ENCODE peak calls at places on chromosomes 6 and 20, in ten cellular contexts. One of them, this sample, is unnamed.

GRCh38 chr6:6724319-6725119 is 136.0 kb downstream of the LY86 start:
- DNase-seq in psoas muscle: peak
- DNase-seq in AG10803: peak
- DNase-seq in A549: peak
- DNase-seq in AG09309: no peak
- DNase-seq in Calu3: peak
- DNase-seq in upper lobe of right lung: peak
- DNase-seq in esophagus squamous epithelium: no peak
- DNase-seq in neural crest cell: peak
- DNase-seq in lower lobe of right lung: peak
- DNase-seq in this sample: peak

GRCh38 chr6:26493258-26493657 is 6.8 kb upstream of the BTN1A1 start:
- DNase-seq in psoas muscle: no peak
- DNase-seq in AG10803: peak
- DNase-seq in A549: peak
- DNase-seq in AG09309: peak
- DNase-seq in Calu3: no peak
- DNase-seq in upper lobe of right lung: no peak
- DNase-seq in esophagus squamous epithelium: no peak
- DNase-seq in neural crest cell: no peak
- DNase-seq in lower lobe of right lung: no peak
- DNase-seq in this sample: no peak

GRCh38 chr6:135231469-135231844 is 50.3 kb downstream of the MYB start:
- DNase-seq in psoas muscle: no peak
- DNase-seq in AG10803: peak
- DNase-seq in A549: no peak
- DNase-seq in AG09309: no peak
- DNase-seq in Calu3: no peak
- DNase-seq in upper lobe of right lung: no peak
- DNase-seq in esophagus squamous epithelium: no peak
- DNase-seq in neural crest cell: no peak
- DNase-seq in lower lobe of right lung: no peak
- DNase-seq in this sample: no peak

GRCh38 chr20:4076671-4077070 is 61.3 kb upstream of the RNF24 start:
- DNase-seq in psoas muscle: no peak
- DNase-seq in AG10803: peak
- DNase-seq in A549: no peak
- DNase-seq in AG09309: peak
- DNase-seq in Calu3: peak
- DNase-seq in upper lobe of right lung: no peak
- DNase-seq in esophagus squamous epithelium: no peak
- DNase-seq in neural crest cell: no peak
- DNase-seq in lower lobe of right lung: no peak
- DNase-seq in this sample: no peak

GRCh38 chr6:169453221-169453620 is 199.6 kb upstream of the THBS2 start:
- DNase-seq in psoas muscle: no peak
- DNase-seq in AG10803: peak
- DNase-seq in A549: no peak
- DNase-seq in AG09309: no peak
- DNase-seq in Calu3: no peak
- DNase-seq in upper lobe of right lung: no peak
- DNase-seq in esophagus squamous epithelium: no peak
- DNase-seq in neural crest cell: no peak
- DNase-seq in lower lobe of right lung: no peak
- DNase-seq in this sample: no peak

GRCh38 chr20:32564921-32565734 is 20.0 kb downstream of the NOL4L start:
- DNase-seq in psoas muscle: peak
- DNase-seq in AG10803: no peak
- DNase-seq in A549: no peak
- DNase-seq in AG09309: no peak
- DNase-seq in Calu3: no peak
- DNase-seq in upper lobe of right lung: peak
- DNase-seq in esophagus squamous epithelium: no peak
- DNase-seq in neural crest cell: no peak
- DNase-seq in lower lobe of right lung: peak
- DNase-seq in this sample: no peak

GRCh38 chr20:52895662-52896061 is 76.5 kb upstream of the TSHZ2 start:
- DNase-seq in psoas muscle: no peak
- DNase-seq in AG10803: no peak
- DNase-seq in A549: no peak
- DNase-seq in AG09309: no peak
- DNase-seq in Calu3: no peak
- DNase-seq in upper lobe of right lung: no peak
- DNase-seq in esophagus squamous epithelium: no peak
- DNase-seq in neural crest cell: no peak
- DNase-seq in lower lobe of right lung: no peak
- DNase-seq in this sample: no peak

GRCh38 chr6:22239261-22239660 is 57.6 kb downstream of the PRL start:
- DNase-seq in psoas muscle: no peak
- DNase-seq in AG10803: no peak
- DNase-seq in A549: no peak
- DNase-seq in AG09309: no peak
- DNase-seq in Calu3: no peak
- DNase-seq in upper lobe of right lung: no peak
- DNase-seq in esophagus squamous epithelium: no peak
- DNase-seq in neural crest cell: no peak
- DNase-seq in lower lobe of right lung: no peak
- DNase-seq in this sample: no peak

GRCh38 chr20:61429458-61430227 is 177.6 kb downstream of the CDH4 start:
- DNase-seq in psoas muscle: no peak
- DNase-seq in AG10803: no peak
- DNase-seq in A549: no peak
- DNase-seq in AG09309: no peak
- DNase-seq in Calu3: no peak
- DNase-seq in upper lobe of right lung: no peak
- DNase-seq in esophagus squamous epithelium: no peak
- DNase-seq in neural crest cell: no peak
- DNase-seq in lower lobe of right lung: no peak
- DNase-seq in this sample: no peak

GRCh38 chr20:61424011-61424627 is 172.1 kb downstream of the CDH4 start:
- DNase-seq in psoas muscle: no peak
- DNase-seq in AG10803: no peak
- DNase-seq in A549: no peak
- DNase-seq in AG09309: no peak
- DNase-seq in Calu3: no peak
- DNase-seq in upper lobe of right lung: no peak
- DNase-seq in esophagus squamous epithelium: no peak
- DNase-seq in neural crest cell: no peak
- DNase-seq in lower lobe of right lung: no peak
- DNase-seq in this sample: no peak

GRCh38 chr20:61422636-61423425 is 170.8 kb downstream of the CDH4 start:
- DNase-seq in psoas muscle: no peak
- DNase-seq in AG10803: no peak
- DNase-seq in A549: no peak
- DNase-seq in AG09309: no peak
- DNase-seq in Calu3: no peak
- DNase-seq in upper lobe of right lung: no peak
- DNase-seq in esophagus squamous epithelium: no peak
- DNase-seq in neural crest cell: no peak
- DNase-seq in lower lobe of right lung: no peak
- DNase-seq in this sample: no peak

GRCh38 chr20:61424628-61425420 is 172.8 kb downstream of the CDH4 start:
- DNase-seq in psoas muscle: no peak
- DNase-seq in AG10803: no peak
- DNase-seq in A549: no peak
- DNase-seq in AG09309: no peak
- DNase-seq in Calu3: no peak
- DNase-seq in upper lobe of right lung: no peak
- DNase-seq in esophagus squamous epithelium: no peak
- DNase-seq in neural crest cell: no peak
- DNase-seq in lower lobe of right lung: no peak
- DNase-seq in this sample: no peak

GRCh38 chr20:61426361-61426760 is 174.3 kb downstream of the CDH4 start:
- DNase-seq in psoas muscle: no peak
- DNase-seq in AG10803: no peak
- DNase-seq in A549: no peak
- DNase-seq in AG09309: no peak
- DNase-seq in Calu3: no peak
- DNase-seq in upper lobe of right lung: no peak
- DNase-seq in esophagus squamous epithelium: no peak
- DNase-seq in neural crest cell: no peak
- DNase-seq in lower lobe of right lung: no peak
- DNase-seq in this sample: no peak
- TF ChIP-seq CTCF in psoas muscle: no peak
- TF ChIP-seq CTCF in AG10803: no peak
- TF ChIP-seq CTCF in A549: no peak
- TF ChIP-seq CTCF in AG09309: no peak
- TF ChIP-seq CTCF in Calu3: no peak
- TF ChIP-seq CTCF in upper lobe of right lung: no peak
- TF ChIP-seq CTCF in esophagus squamous epithelium: no peak
- TF ChIP-seq CTCF in neural crest cell: no peak
- TF ChIP-seq CTCF in lower lobe of right lung: no peak
- TF ChIP-seq CTCF in this sample: no peak

DNA sequence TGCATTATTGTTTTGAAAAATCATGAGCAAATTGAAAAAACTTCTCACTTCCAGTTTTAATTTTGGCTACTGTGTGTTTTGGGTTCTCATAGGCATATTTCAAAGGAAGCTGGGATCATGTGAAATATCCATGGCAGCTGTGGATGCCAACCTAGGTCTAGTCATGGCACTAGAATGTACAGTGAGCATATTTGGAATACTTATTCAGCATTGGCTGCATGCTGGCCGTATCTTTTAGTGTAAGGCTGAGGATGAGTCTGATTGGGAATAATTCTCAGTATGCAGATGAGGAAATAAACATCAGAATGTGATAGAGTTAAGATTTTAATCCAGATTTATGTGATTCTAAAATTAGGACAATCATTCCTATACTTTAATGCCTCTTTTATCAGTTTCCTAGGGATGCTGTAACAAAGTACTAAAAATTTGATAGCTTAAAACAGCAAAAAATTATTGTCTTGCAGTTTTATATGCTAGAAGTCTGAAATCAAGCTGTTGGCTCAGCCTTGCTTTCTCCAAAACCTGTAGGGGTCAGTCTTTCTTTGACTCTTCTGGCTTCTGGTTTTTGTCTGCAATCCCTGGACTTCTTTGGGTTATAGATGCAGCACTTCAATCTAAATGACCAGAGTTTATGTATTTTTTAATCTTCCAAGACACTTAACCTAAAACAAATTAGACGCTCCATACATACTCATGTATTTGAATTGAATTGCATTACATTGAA is 37.7 kb upstream of the DEFB112 start:
- DNase-seq in psoas muscle: no peak
- DNase-seq in AG10803: peak
- DNase-seq in A549: no peak
- DNase-seq in AG09309: no peak
- DNase-seq in Calu3: peak
- DNase-seq in upper lobe of right lung: no peak
- DNase-seq in esophagus squamous epithelium: no peak
- DNase-seq in neural crest cell: no peak
- DNase-seq in lower lobe of right lung: no peak
- DNase-seq in this sample: no peak
- TF ChIP-seq CTCF in psoas muscle: no peak
- TF ChIP-seq CTCF in AG10803: peak
- TF ChIP-seq CTCF in A549: no peak
- TF ChIP-seq CTCF in AG09309: peak
- TF ChIP-seq CTCF in Calu3: no peak
- TF ChIP-seq CTCF in upper lobe of right lung: no peak
- TF ChIP-seq CTCF in esophagus squamous epithelium: no peak
- TF ChIP-seq CTCF in neural crest cell: no peak
- TF ChIP-seq CTCF in lower lobe of right lung: no peak
- TF ChIP-seq CTCF in this sample: no peak

GRCh38 chr6:56888687-56889086 is 66.2 kb upstream of the BEND6 start:
- DNase-seq in psoas muscle: no peak
- DNase-seq in AG10803: no peak
- DNase-seq in A549: no peak
- DNase-seq in AG09309: no peak
- DNase-seq in Calu3: no peak
- DNase-seq in upper lobe of right lung: no peak
- DNase-seq in esophagus squamous epithelium: no peak
- DNase-seq in neural crest cell: no peak
- DNase-seq in lower lobe of right lung: no peak
- DNase-seq in this sample: no peak

GRCh38 chr6:56889492-56889891 is 65.4 kb upstream of the BEND6 start:
- DNase-seq in psoas muscle: no peak
- DNase-seq in AG10803: no peak
- DNase-seq in A549: no peak
- DNase-seq in AG09309: no peak
- DNase-seq in Calu3: no peak
- DNase-seq in upper lobe of right lung: no peak
- DNase-seq in esophagus squamous epithelium: no peak
- DNase-seq in neural crest cell: no peak
- DNase-seq in lower lobe of right lung: no peak
- DNase-seq in this sample: no peak

GRCh38 chr6:56890066-56890465 is 64.8 kb upstream of the BEND6 start:
- DNase-seq in psoas muscle: no peak
- DNase-seq in AG10803: peak
- DNase-seq in A549: no peak
- DNase-seq in AG09309: no peak
- DNase-seq in Calu3: no peak
- DNase-seq in upper lobe of right lung: no peak
- DNase-seq in esophagus squamous epithelium: no peak
- DNase-seq in neural crest cell: no peak
- DNase-seq in lower lobe of right lung: no peak
- DNase-seq in this sample: no peak

GRCh38 chr6:56890683-56891429 is 64.1 kb upstream of the BEND6 start:
- DNase-seq in psoas muscle: no peak
- DNase-seq in AG10803: peak
- DNase-seq in A549: peak
- DNase-seq in AG09309: peak
- DNase-seq in Calu3: no peak
- DNase-seq in upper lobe of right lung: no peak
- DNase-seq in esophagus squamous epithelium: no peak
- DNase-seq in neural crest cell: no peak
- DNase-seq in lower lobe of right lung: no peak
- DNase-seq in this sample: no peak

DNA sequence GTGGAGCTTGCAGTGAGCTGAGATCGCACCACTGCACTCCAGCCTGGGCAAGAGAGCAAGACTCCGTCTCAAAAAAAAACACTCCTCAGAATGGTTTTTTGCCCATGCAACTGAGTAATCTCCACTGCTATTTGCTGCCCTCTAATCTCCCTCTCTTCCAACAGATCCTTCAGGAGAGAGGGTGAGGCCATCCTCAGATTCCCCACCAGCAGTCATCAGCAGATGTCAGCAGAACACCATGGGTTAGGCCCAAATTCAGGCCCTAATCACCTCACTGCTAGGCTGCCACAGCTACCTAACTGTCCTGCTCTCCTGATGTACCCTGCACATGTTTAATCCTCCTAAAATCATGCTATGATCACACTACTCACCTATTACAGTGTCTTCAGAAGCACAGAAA is 63.2 kb upstream of the BEND6 start:
- DNase-seq in psoas muscle: no peak
- DNase-seq in AG10803: peak
- DNase-seq in A549: peak
- DNase-seq in AG09309: no peak
- DNase-seq in Calu3: no peak
- DNase-seq in upper lobe of right lung: no peak
- DNase-seq in esophagus squamous epithelium: no peak
- DNase-seq in neural crest cell: no peak
- DNase-seq in lower lobe of right lung: no peak
- DNase-seq in this sample: no peak
- TF ChIP-seq CTCF in psoas muscle: no peak
- TF ChIP-seq CTCF in AG10803: peak
- TF ChIP-seq CTCF in A549: no peak
- TF ChIP-seq CTCF in AG09309: peak
- TF ChIP-seq CTCF in Calu3: no peak
- TF ChIP-seq CTCF in upper lobe of right lung: no peak
- TF ChIP-seq CTCF in esophagus squamous epithelium: no peak
- TF ChIP-seq CTCF in neural crest cell: no peak
- TF ChIP-seq CTCF in lower lobe of right lung: no peak
- TF ChIP-seq CTCF in this sample: peak

DNA sequence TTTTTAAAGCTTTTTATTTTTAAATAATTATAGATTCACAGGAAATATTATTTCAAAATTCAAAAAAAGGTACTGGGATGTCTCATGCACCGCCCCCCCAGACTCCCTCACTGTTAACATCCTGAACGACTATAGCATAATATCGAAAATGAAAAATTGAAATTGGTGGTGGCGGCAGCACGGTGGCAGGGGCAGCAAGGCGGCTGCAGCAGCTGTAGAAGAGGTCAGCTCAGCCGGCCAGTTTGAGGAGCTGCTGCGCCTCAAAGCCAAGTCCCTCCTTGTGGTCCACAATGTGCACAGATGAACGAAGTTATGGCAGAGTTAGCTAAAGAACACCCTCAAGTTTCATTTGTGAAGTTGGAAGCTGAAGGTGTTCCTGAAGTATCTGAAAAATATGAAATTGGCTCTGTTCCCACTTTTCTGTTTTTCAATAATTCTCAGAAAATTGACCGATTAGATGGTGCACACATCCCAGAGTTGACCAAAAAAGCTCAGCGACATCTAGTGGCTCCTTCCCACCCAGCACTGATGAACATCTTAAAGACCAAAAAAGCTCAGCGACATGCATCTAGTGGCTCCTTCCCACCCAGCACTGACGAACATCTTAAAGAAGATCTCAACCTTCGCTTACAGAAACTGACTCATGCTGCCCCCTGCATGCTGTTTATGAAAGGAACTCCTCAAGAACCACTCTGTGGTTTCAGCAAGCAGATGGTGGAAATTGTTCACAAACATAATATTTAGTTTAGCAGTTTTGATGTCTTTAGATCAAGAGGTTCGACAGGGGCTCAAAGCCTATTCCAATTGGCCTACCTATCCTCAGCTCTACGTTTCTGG is 100.8 kb downstream of the FAM217A start:
- DNase-seq in psoas muscle: no peak
- DNase-seq in AG10803: peak
- DNase-seq in A549: peak
- DNase-seq in AG09309: peak
- DNase-seq in Calu3: peak
- DNase-seq in upper lobe of right lung: no peak
- DNase-seq in esophagus squamous epithelium: no peak
- DNase-seq in neural crest cell: no peak
- DNase-seq in lower lobe of right lung: no peak
- DNase-seq in this sample: no peak
- TF ChIP-seq CTCF in psoas muscle: peak
- TF ChIP-seq CTCF in AG10803: peak
- TF ChIP-seq CTCF in A549: peak
- TF ChIP-seq CTCF in AG09309: peak
- TF ChIP-seq CTCF in Calu3: peak
- TF ChIP-seq CTCF in upper lobe of right lung: peak
- TF ChIP-seq CTCF in esophagus squamous epithelium: peak
- TF ChIP-seq CTCF in neural crest cell: peak
- TF ChIP-seq CTCF in lower lobe of right lung: peak
- TF ChIP-seq CTCF in this sample: peak

This sample was measured in D721Med.